ENCODE peak calls at places on chromosome 15, in ten cellular contexts. F, W, A, S, H, E, J, B, R and U are unnamed samples.

GRCh38 chr15:95300958-95301357 is 1029.5 kb upstream of the NR2F2 start:
- DNase-seq in F (no peak), A (peak; percentile 25), B (no peak), H (no peak), J (no peak), W (no peak), E (peak; percentile 88), S (peak; percentile 7), R (no peak), U (no peak)

GRCh38 chr15:60212536-60212935 is 185.2 kb downstream of the ANXA2 start:
- DNase-seq in A (no peak), E (no peak), H (no peak), F (no peak), J (no peak), R (no peak), S (peak; percentile 25), B (no peak), W (no peak), U (no peak)

GRCh38 chr15:25793354-25794050 is 69.6 kb downstream of the ATP10A start:
- DNase-seq in F (no peak), E (no peak), R (peak; percentile 9), H (no peak), B (no peak), A (no peak), S (no peak), W (peak; percentile 34), J (no peak), U (no peak)

GRCh38 chr15:25545017-25545416 is 106.2 kb upstream of the UBE3A start:
- DNase-seq in H (no peak), W (no peak), A (no peak), B (no peak), S (no peak), R (no peak), E (no peak), J (no peak), F (no peak), U (no peak)

GRCh38 chr15:42166225-42166940 is 9.9 kb upstream of the PLA2G4F start:
- DNase-seq in J (no peak), A (no peak), B (no peak), R (no peak), W (no peak), S (no peak), E (no peak), F (no peak), H (no peak), U (no peak)

GRCh38 chr15:74315626-74316025 is 51.8 kb downstream of the CYP11A1 start:
- DNase-seq in R (no peak), B (no peak), A (no peak), F (no peak), S (no peak), H (no peak), J (no peak), E (no peak), W (no peak), U (no peak)

GRCh38 chr15:34122771-34123183 is 20.9 kb downstream of the PGBD4 start:
- DNase-seq in R (no peak), F (no peak), H (no peak), S (no peak), W (no peak), A (peak; percentile 91), J (no peak), B (no peak), E (peak; percentile 81), U (no peak)

GRCh38 chr15:87403973-87404372 is 852.6 kb downstream of the NTRK3 start:
- DNase-seq in E (no peak), A (no peak), S (no peak), F (no peak), B (no peak), J (no peak), H (no peak), W (no peak), R (no peak), U (no peak)

GRCh38 chr15:96392380-96393208 is 62.1 kb downstream of the NR2F2 start:
- DNase-seq in E (no peak), A (no peak), S (no peak), H (no peak), J (no peak), F (no peak), W (no peak), B (no peak), R (no peak), U (no peak)

GRCh38 chr15:96393209-96393513 is 62.7 kb downstream of the NR2F2 start:
- DNase-seq in F (no peak), W (no peak), E (no peak), A (no peak), J (no peak), B (no peak), R (no peak), S (no peak), H (no peak), U (no peak)

GRCh38 chr15:96390986-96391385 is 60.5 kb downstream of the NR2F2 start:
- DNase-seq in S (peak; percentile 29), W (no peak), E (no peak), R (no peak), H (no peak), F (no peak), B (no peak), A (no peak), J (no peak), U (no peak)

GRCh38 chr15:96398769-96399168 is 68.3 kb downstream of the NR2F2 start:
- DNase-seq in J (no peak), E (no peak), F (no peak), W (no peak), B (no peak), H (no peak), S (no peak), R (no peak), A (no peak), U (no peak)

GRCh38 chr15:96395687-96396086 is 65.2 kb downstream of the NR2F2 start:
- DNase-seq in S (peak; percentile 13), F (no peak), H (no peak), E (no peak), A (no peak), J (no peak), R (no peak), W (no peak), B (no peak), U (no peak)
- TF ChIP-seq CTCF in S (no peak), F (no peak), H (no peak), E (no peak), A (no peak), J (no peak), R (no peak), W (no peak), B (no peak), U (no peak)

GRCh38 chr15:68241088-68241935 is 11.8 kb upstream of the CLN6 start:
- DNase-seq in W (no peak), A (no peak), S (no peak), B (no peak), R (no peak), J (no peak), H (no peak), E (no peak), F (no peak), U (no peak)
- TF ChIP-seq CTCF in W (no peak), A (no peak), S (no peak), B (no peak), R (no peak), J (no peak), H (no peak), E (no peak), F (no peak), U (no peak)

DNA sequence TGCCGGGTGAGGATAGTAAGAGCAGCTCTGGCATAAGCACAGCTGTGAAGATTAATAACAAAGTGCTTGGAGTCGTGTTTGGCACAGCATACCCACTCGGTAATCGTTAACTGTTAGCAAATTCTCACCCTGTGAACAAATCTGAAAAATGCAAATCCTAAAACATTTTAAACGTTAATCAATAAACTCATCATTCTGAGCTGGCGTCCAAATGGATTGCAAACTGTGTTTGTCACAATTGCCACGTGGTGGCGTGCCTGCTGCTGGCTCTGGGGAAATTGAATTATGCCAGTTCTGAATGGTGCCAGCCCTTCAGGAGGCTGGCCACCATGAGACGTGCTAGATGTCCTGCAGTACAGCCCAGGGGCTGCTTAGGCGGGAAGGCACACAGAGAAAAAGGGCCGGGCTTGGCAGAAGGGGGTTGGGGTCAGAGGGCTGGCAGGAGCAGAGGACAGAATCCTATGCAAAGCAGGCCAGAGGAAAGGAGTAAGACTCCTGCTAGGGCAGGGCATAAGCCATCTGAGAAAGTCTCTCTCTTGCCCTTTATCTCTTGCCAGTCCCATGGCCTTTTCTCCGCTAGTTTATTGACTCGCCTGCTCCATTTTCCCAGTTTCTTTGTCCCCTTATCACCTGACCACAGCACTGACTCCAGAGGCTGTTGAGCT is 22.1 kb upstream of the POLG start:
- DNase-seq in H (peak; percentile 45), E (no peak), A (peak; percentile 20), B (no peak), F (no peak), J (peak; percentile 67), R (peak; percentile 76), W (no peak), S (peak; percentile 39), U (no peak)
- TF ChIP-seq CTCF in H (peak; percentile 7), E (no peak), A (peak; percentile 27), B (peak; percentile 53), F (peak; percentile 34), J (no peak), R (peak; percentile 59), W (peak; percentile 54), S (peak; percentile 43), U (no peak)

DNA sequence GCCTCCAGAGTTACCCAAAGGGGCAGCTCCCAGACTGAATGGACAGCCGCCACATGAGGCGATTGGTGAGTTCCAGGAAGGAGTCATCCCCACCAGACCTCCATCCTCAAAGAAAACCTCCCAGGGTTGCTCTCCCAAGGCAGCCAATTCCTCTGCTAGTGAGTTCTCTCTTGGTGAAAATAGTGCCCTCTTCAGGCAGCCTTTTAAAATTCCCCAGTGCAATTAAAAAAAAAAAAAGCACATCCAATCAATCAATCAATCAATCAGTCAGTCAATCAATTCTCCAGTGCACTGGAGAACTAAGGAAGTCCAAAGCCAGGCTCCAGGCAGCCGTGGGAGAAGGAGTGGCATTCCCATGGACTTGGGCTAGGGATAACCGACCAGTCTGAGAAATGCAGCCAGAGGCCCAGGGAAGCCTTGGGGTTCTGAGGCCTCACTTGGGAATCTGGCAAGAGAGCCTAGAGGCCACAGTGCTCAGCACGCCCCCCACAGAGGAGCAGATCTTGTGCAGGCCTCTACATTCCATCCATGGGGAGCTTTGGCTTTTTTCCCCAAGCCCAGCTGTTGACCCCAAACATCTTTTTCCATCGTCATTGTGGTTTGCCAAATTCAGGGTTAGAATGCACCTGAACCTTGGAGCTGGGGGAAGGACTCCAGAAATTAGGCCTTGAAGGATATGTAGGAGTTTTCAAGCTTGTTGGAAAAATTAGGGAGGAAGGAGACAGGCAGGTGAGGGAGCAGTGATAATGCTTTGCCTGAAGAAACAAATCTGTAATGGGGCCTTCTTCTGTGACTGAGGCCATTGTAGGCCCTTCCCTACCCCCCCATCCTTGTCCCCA is 4.8 kb downstream of the PAQR5 start:
- DNase-seq in F (no peak), A (no peak), B (no peak), W (no peak), J (no peak), E (peak; percentile 60), H (no peak), R (no peak), S (peak; percentile 40), U (no peak)
- TF ChIP-seq CTCF in F (peak; percentile 45), A (no peak), B (peak; percentile 33), W (peak; percentile 31), J (no peak), E (peak; percentile 7), H (no peak), R (no peak), S (peak; percentile 21), U (no peak)

DNA sequence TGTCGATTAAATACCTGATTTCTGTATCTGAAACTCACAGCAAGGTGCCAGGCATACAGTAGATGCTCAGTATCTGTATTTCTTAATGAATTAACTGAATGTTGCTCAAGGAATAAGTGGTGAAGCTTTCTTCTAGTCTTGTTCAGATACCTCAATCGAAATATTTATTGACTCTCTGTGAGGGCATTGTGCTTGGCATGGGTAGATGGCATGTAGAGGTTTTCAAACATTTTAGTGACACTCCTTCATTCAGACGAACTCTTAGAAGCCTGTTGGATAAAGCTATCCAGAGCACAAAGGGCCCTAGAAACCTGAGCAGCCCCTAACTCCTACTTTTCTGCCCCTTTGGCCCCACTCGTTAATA is 369 bp upstream of the SNX1 start:
- DNase-seq in E (no peak), S (no peak), R (no peak), B (no peak), F (no peak), J (no peak), A (no peak), W (no peak), H (no peak), U (no peak)
- TF ChIP-seq CTCF in E (no peak), S (no peak), R (no peak), B (no peak), F (no peak), J (no peak), A (no peak), W (no peak), H (no peak), U (no peak)